ENCODE peak calls at places on chromosomes 11 and 22, in seven cellular contexts. N is spleen, M is H1, L is body of pancreas, O is adrenal gland, R is sigmoid colon, A is ovary. I is an unnamed sample.

GRCh38 chr11:111792314-111792713 is 26.1 kb upstream of the PPP2R1B start:
- DNase-seq in N (no peak), M (no peak), L (no peak), O (no peak), R (no peak), A (no peak), I (no peak)

GRCh38 chr11:59158206-59159068 is 13.5 kb upstream of the DTX4 start:
- DNase-seq in N (no peak), M (no peak), L (peak; percentile 65), O (peak; percentile 83), R (no peak), A (no peak), I (peak; percentile 75)

GRCh38 chr22:26168934-26169311 is 339 bp upstream of the SEZ6L start:
- DNase-seq in N (no peak), M (no peak), L (no peak), O (no peak), R (no peak), A (peak; percentile 26), I (no peak)

GRCh38 chr11:66291706-66292542 is at the start of gene TMEM151A:
- DNase-seq in N (no peak), M (no peak), L (no peak), O (no peak), R (no peak), A (no peak), I (no peak)

GRCh38 chr11:72732329-72732728 is 19.9 kb downstream of the ARAP1 start:
- DNase-seq in N (no peak), M (no peak), L (no peak), O (peak; percentile 85), R (peak; percentile 67), A (no peak), I (no peak)

GRCh38 chr22:27133951-27134664 is 476.7 kb downstream of the MIAT start:
- DNase-seq in N (no peak), M (no peak), L (peak; percentile 56), O (peak; percentile 56), R (peak; percentile 85), A (no peak), I (peak; percentile 86)

GRCh38 chr11:11958403-11958802 is 50.0 kb downstream of the DKK3 start:
- DNase-seq in N (peak; percentile 37), M (no peak), L (no peak), O (no peak), R (no peak), A (no peak), I (no peak)

GRCh38 chr11:72001834-72002591 is 3.3 kb downstream of the IL18BP start:
- DNase-seq in N (no peak), M (no peak), L (no peak), O (peak; percentile 52), R (no peak), A (no peak), I (no peak)

GRCh38 chr11:13207270-13207664 is 70.3 kb upstream of the BMAL1 start:
- DNase-seq in N (no peak), M (no peak), L (no peak), O (no peak), R (no peak), A (no peak), I (no peak)

GRCh38 chr11:118870396-118871343 is 13.0 kb upstream of the CXCR5 start:
- DNase-seq in N (peak; percentile 83), M (no peak), L (no peak), O (peak; percentile 81), R (peak; percentile 82), A (peak; percentile 76), I (peak; percentile 13)
- TF ChIP-seq POLR2A in N (no peak), M (no peak), L (no peak), O (no peak), R (no peak), A (no peak), I (no peak)

GRCh38 chr22:39995346-39996252 is 845 bp downstream of the FAM83F start:
- DNase-seq in N (no peak), M (no peak), L (peak; percentile 57), O (no peak), R (no peak), A (peak; percentile 40), I (no peak)
- TF ChIP-seq POLR2A in N (no peak), M (no peak), L (peak; percentile 5), O (no peak), R (no peak), A (no peak), I (no peak)

GRCh38 chr22:39900306-39901227 is at the start of gene GRAP2:
- DNase-seq in N (no peak), M (no peak), L (peak; percentile 13), O (no peak), R (no peak), A (no peak), I (no peak)
- TF ChIP-seq POLR2A in N (peak; percentile 47), M (no peak), L (no peak), O (no peak), R (no peak), A (no peak), I (no peak)

DNA sequence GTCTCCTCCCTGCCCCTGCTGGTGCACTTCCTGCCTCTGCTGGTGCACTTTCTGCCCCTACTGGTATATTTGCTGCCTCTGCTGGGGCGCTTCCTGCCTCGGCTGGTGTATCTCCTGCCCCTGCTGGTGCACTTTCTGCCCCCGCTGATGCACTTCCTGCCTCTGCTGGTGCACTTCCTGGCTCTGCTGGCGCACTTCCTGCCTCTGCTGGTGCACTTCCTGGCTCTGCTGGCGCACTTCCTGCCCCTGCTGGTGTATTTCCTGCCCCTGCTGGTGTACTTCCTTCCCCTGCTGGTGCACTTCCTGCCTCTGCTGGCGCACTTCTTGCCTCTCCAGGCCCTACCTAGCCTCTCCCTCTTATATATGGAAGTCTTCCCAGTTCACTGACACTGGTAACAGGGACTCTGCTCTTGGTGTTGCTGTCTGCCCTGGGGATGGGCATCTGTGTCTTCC is 10.1 kb downstream of the MTFP1 start:
- DNase-seq in N (peak; percentile 91), M (no peak), L (peak; percentile 52), O (peak; percentile 65), R (no peak), A (no peak), I (no peak)
- TF ChIP-seq POLR2A in N (no peak), M (no peak), L (no peak), O (no peak), R (no peak), A (no peak), I (no peak)

DNA sequence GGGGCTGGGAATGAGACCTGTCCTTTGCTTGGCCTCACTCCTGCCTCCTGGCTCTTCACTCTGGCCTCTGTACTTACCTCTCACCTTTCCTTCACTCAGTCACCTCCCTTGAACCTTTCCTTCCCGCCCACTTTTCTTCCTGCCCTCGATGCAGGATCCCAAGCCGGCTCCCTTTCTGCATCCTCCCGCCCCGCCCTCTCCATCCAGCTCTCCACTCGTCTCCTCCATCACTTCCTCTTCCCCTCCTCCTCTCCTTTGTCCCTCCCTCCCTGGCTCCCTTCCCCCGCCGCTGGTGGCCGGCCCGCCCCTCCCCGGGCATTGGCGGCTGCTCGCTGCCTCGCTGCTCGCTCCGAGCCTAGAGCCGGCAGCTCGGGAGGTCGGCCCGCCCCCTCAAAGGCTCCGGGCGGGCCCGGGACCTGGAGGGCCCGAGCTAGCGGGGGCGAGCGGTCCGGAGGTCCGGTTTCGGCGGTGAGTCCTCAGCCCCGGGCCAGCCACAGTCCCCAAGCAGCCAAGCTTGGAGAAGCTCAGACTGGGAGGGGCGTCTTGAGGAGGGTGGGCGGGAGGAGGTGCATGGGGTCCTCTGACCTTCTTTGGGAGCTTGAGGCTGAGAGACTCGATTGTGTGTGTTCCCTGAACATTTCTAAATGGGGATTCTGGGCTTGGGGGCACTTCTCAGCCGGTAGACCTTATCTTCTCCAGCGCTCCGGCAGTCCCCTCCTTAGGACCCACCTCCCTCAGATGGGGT is 13.8 kb downstream of the PHLDB1 start:
- DNase-seq in N (peak; percentile 87), M (no peak), L (peak; percentile 79), O (peak; percentile 94), R (peak; percentile 96), A (peak; percentile 92), I (peak; percentile 86)
- TF ChIP-seq POLR2A in N (no peak), M (peak; percentile 34), L (no peak), O (peak; percentile 44), R (peak; percentile 24), A (no peak), I (peak; percentile 59)

GRCh38 chr22:40046126-40046525 is 51.4 kb downstream of the FAM83F start:
- DNase-seq in N (no peak), M (no peak), L (no peak), O (peak; percentile 51), R (no peak), A (no peak), I (no peak)

GRCh38 chr22:40044102-40044869 is 49.5 kb downstream of the FAM83F start:
- DNase-seq in N (peak; percentile 96), M (peak; percentile 97), L (peak; percentile 99), O (peak; percentile 100), R (peak; percentile 99), A (peak; percentile 99), I (peak; percentile 99)

GRCh38 chr22:40043793-40044101 is 49.0 kb downstream of the FAM83F start:
- DNase-seq in N (no peak), M (no peak), L (no peak), O (no peak), R (no peak), A (no peak), I (no peak)

GRCh38 chr22:40043086-40043485 is 48.3 kb downstream of the FAM83F start:
- DNase-seq in N (no peak), M (no peak), L (peak; percentile 87), O (peak; percentile 65), R (peak; percentile 76), A (peak; percentile 54), I (no peak)

GRCh38 chr22:40044870-40045834 is 50.4 kb downstream of the FAM83F start:
- DNase-seq in N (peak; percentile 97), M (no peak), L (peak; percentile 56), O (peak; percentile 70), R (peak; percentile 72), A (peak; percentile 75), I (peak; percentile 15)
- TF ChIP-seq POLR2A in N (no peak), M (peak; percentile 35), L (no peak), O (no peak), R (no peak), A (no peak), I (no peak)

DNA sequence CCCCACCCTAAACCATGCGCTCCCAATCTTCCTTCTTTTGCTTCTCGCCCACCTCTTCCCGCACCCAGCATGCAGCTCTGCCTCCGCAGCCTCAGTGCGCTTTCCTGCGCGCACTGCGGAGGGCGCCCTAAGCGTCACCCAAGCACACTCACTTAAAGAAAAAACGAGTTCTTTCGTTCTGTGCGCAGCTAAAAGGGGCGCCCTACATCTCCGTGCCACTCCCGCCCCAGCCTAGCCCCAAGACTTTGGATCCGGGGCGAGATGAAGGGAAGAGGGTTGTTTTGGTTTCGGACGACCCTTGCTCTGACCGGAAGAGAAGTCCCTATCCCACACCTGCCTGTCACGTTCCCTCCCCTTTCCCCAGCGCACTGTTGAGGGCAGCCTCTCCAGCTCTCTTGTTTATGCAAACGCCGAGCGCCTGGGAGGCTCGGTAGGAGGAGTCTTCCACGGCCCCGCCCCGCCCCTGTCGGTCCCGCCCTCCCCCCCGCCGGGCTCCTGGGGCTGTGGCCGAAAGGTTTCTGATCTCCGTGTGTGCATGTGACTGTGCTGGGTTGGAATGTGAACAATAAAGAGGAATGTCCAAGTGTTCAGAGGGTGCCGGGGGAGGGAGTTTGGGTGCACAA is 5.3 kb downstream of the VSIG2 start:
- DNase-seq in N (peak; percentile 93), M (peak; percentile 77), L (peak; percentile 88), O (peak; percentile 81), R (no peak), A (peak; percentile 59), I (peak; percentile 72)
- TF ChIP-seq POLR2A in N (no peak), M (no peak), L (peak; percentile 46), O (no peak), R (no peak), A (no peak), I (no peak)